ENCODE peak calls at places on chromosomes 2 and 18, in four cellular contexts. H is stimulated activated CD8-positive, alpha-beta memory T cell treated with anti-CD3 and anti-CD28 coated beads, Interleukin-15, amount 100 ng/mL, for 24 hours; W is RPMI8226; E is heart left ventricle. B is an unnamed sample.

GRCh38 chr2:202104286-202104870 is 31.3 kb downstream of the KIAA2012 start:
- DNase-seq in H (no peak), W (peak; percentile 63), E (no peak), B (peak; percentile 15)

GRCh38 chr2:224646242-224646846 is 61.2 kb upstream of the CUL3 start:
- DNase-seq in H (no peak), W (peak; percentile 30), E (no peak), B (no peak)

GRCh38 chr2:235568431-235568830 is 74.6 kb downstream of the AGAP1 start:
- DNase-seq in H (no peak), W (no peak), E (no peak), B (no peak)

GRCh38 chr2:37376421-37377186 is 32.2 kb downstream of the QPCT start:
- DNase-seq in H (no peak), W (peak; percentile 78), E (no peak), B (no peak)

GRCh38 chr18:31575515-31576246 is 16.0 kb upstream of the TTR start:
- DNase-seq in H (no peak), W (no peak), E (no peak), B (no peak)

GRCh38 chr2:191855382-191855781 is 8.5 kb upstream of the CAVIN2 start:
- DNase-seq in H (no peak), W (no peak), E (no peak), B (no peak)

GRCh38 chr2:96427917-96428316 is 77.2 kb downstream of the NEURL3 start:
- DNase-seq in H (no peak), W (no peak), E (no peak), B (no peak)

GRCh38 chr18:74310411-74310810 is 5.2 kb upstream of the C18orf63 start:
- DNase-seq in H (no peak), W (peak; percentile 36), E (no peak), B (no peak)

GRCh38 chr2:71600572-71600971 is 147.2 kb downstream of the DYSF start:
- DNase-seq in H (no peak), W (no peak), E (peak; percentile 42), B (no peak)

GRCh38 chr2:238082858-238083257 is 17.3 kb upstream of the ESPNL start:
- DNase-seq in H (no peak), W (no peak), E (no peak), B (no peak)

GRCh38 chr2:216083464-216084279 is 2.0 kb downstream of the TMEM169 start:
- DNase-seq in H (no peak), W (no peak), E (no peak), B (no peak)

GRCh38 chr2:120511546-120512320 is 165.8 kb downstream of the INHBB start:
- DNase-seq in H (no peak), W (no peak), E (no peak), B (no peak)

GRCh38 chr2:78541451-78542267 is 483.8 kb upstream of the REG3G start:
- DNase-seq in H (no peak), W (peak; percentile 93), E (no peak), B (no peak)

B was measured in NCI-H446 treated with DMSO at 0.1 percent for 48 hours.